ENCODE peak calls at places on chromosomes 13 and 19, in four cellular contexts. Q is breast epithelium, U is D341Med, Z is activated T-cell treated with anti-CD3 and anti-CD28 coated beads for 24 hours. J is an unnamed sample.

GRCh38 chr19:38514812-38515633 is 81.5 kb downstream of the RYR1 start:
- DNase-seq in Q (no peak), U (peak; percentile 94), Z (peak; percentile 71), J (peak; percentile 80)

GRCh38 chr19:40465781-40466218 is 255 bp upstream of the BLVRB start:
- DNase-seq in Q (peak; percentile 100), U (peak; percentile 97), Z (peak; percentile 99), J (peak; percentile 100)

GRCh38 chr19:23698711-23699520 is 11.9 kb upstream of the ZNF675 start:
- DNase-seq in Q (no peak), U (peak; percentile 70), Z (no peak), J (peak; percentile 83)

GRCh38 chr19:35832054-35832453 is 19.4 kb upstream of the PRODH2 start:
- DNase-seq in Q (no peak), U (no peak), Z (no peak), J (no peak)

GRCh38 chr19:6354098-6354674 is 7.1 kb upstream of the CLPP start:
- DNase-seq in Q (no peak), U (no peak), Z (no peak), J (no peak)

GRCh38 chr19:38032151-38032550 is 125.1 kb downstream of the SIPA1L3 start:
- DNase-seq in Q (no peak), U (no peak), Z (no peak), J (no peak)

GRCh38 chr19:12195501-12195860 is 32.6 kb downstream of the ZNF136 start:
- DNase-seq in Q (no peak), U (no peak), Z (no peak), J (no peak)

GRCh38 chr13:81636120-81636519 is 1295.2 kb upstream of the SPRY2 start:
- DNase-seq in Q (no peak), U (no peak), Z (no peak), J (no peak)

GRCh38 chr19:32558607-32559228 is 22.3 kb upstream of the PDCD5 start:
- DNase-seq in Q (no peak), U (no peak), Z (no peak), J (no peak)

GRCh38 chr19:14004619-14005380 is 1.3 kb downstream of the RFX1 start:
- DNase-seq in Q (no peak), U (no peak), Z (no peak), J (no peak)

GRCh38 chr19:2455481-2456300 is 1.1 kb downstream of the LMNB2 start:
- DNase-seq in Q (no peak), U (peak; percentile 77), Z (peak; percentile 19), J (peak; percentile 19)